ENCODE peak calls at places on chromosomes 11 and 22, in nine cellular contexts. D is sigmoid colon; K is cortex of kidney; I is Jurkat, Clone E6-1; U is naive thymus-derived CD8-positive, alpha-beta T cell; O is tibial artery; M is BJ; B is stimulated activated CD4-positive, alpha-beta T cell treated with anti-CD3 and anti-CD28 coated beads, TNF-alpha, amount 100 ng/mL, for 24 hours; S is foreskin fibroblast. F is an unnamed sample.

GRCh38 chr11:16867097-16867496 is 128.7 kb downstream of the C11orf58 start:
- DNase-seq in D (no peak), K (no peak), I (no peak), U (no peak), O (no peak), M (no peak), B (no peak), S (no peak), F (no peak)

GRCh38 chr11:14977481-14977880 is 5.3 kb upstream of the CALCA start:
- DNase-seq in D (no peak), K (no peak), I (no peak), U (no peak), O (no peak), M (no peak), B (no peak), S (no peak), F (no peak)

GRCh38 chr11:86067230-86068137 is 1.4 kb downstream of the PICALM start:
- DNase-seq in D (no peak), K (no peak), I (no peak), U (no peak), O (no peak), M (no peak), B (no peak), S (no peak), F (no peak)

GRCh38 chr11:84526250-84526649 is 1100.9 kb downstream of the DLG2 start:
- DNase-seq in D (no peak), K (no peak), I (no peak), U (no peak), O (no peak), M (no peak), B (no peak), S (no peak), F (no peak)

GRCh38 chr11:7332451-7332850 is 80.7 kb downstream of the SYT9 start:
- DNase-seq in D (no peak), K (no peak), I (no peak), U (no peak), O (no peak), M (no peak), B (no peak), S (no peak), F (no peak)

GRCh38 chr11:67405196-67405567 is 1.3 kb downstream of the TBC1D10C start:
- DNase-seq in D (no peak), K (no peak), I (no peak), U (no peak), O (no peak), M (no peak), B (no peak), S (no peak), F (no peak)

GRCh38 chr11:93477684-93478234 is 65.4 kb downstream of the SMCO4 start:
- DNase-seq in D (no peak), K (no peak), I (no peak), U (no peak), O (no peak), M (no peak), B (no peak), S (peak; percentile 24), F (no peak)

GRCh38 chr22:28594784-28595324 is 84.8 kb downstream of the TTC28 start:
- DNase-seq in D (no peak), K (no peak), I (peak; percentile 68), U (no peak), O (no peak), M (peak; percentile 18), B (no peak), S (peak; percentile 80), F (no peak)

GRCh38 chr11:46072172-46072964 is 48.9 kb downstream of the PHF21A start:
- DNase-seq in D (peak; percentile 68), K (no peak), I (no peak), U (no peak), O (no peak), M (no peak), B (no peak), S (no peak), F (no peak)